ENCODE peak calls at places on chromosomes 6 and 20, in nine cellular contexts. I is LoVo; K is lung; G is stimulated activated CD4-positive, alpha-beta T cell treated with anti-CD3 and anti-CD28 coated beads, Interleukin-2, amount 100 ng/mL, for 24 hours; M is NCI-H748 treated with DMSO at 0.1 percent for 48 hours; A is OCI-LY7; H is GM04504; O is nephron progenitor cell; B is amniotic stem cell. V is an unnamed sample.

GRCh38 chr6:119333707-119334295 is 15.8 kb downstream of the MAN1A1 start:
- DNase-seq in I (peak), K (no peak), G (no peak), M (peak), A (peak), H (no peak), O (no peak), B (no peak), V (no peak)

GRCh38 chr6:24910850-24911712 is 24.7 kb downstream of the RIPOR2 start:
- DNase-seq in I (no peak), K (peak), G (peak), M (peak), A (peak), H (no peak), O (peak), B (peak), V (peak)

GRCh38 chr6:41039060-41039998 is at the start of gene UNC5CL:
- DNase-seq in I (peak), K (peak), G (peak), M (peak), A (peak), H (no peak), O (peak), B (no peak), V (no peak)

GRCh38 chr20:51128198-51128597 is 105.3 kb upstream of the KCNG1 start:
- DNase-seq in I (no peak), K (no peak), G (peak), M (no peak), A (peak), H (peak), O (no peak), B (peak), V (no peak)

GRCh38 chr6:28606424-28607391 is 81.0 kb downstream of the GPX5 start:
- DNase-seq in I (peak), K (no peak), G (peak), M (peak), A (peak), H (no peak), O (peak), B (peak), V (peak)

GRCh38 chr6:124393536-124393935 is 568.7 kb upstream of the RNF217 start:
- DNase-seq in I (no peak), K (no peak), G (no peak), M (no peak), A (no peak), H (no peak), O (no peak), B (no peak), V (no peak)

GRCh38 chr6:26576929-26577719 is 19.6 kb upstream of the ABT1 start:
- DNase-seq in I (peak), K (no peak), G (peak), M (no peak), A (no peak), H (no peak), O (peak), B (peak), V (no peak)

GRCh38 chr6:118810420-118811027 is 83.4 kb upstream of the ASF1A start:
- DNase-seq in I (no peak), K (no peak), G (peak), M (no peak), A (peak), H (no peak), O (no peak), B (no peak), V (no peak)

GRCh38 chr6:111993342-111993741 is 60.6 kb upstream of the CCN6 start:
- DNase-seq in I (no peak), K (no peak), G (no peak), M (peak), A (no peak), H (no peak), O (no peak), B (no peak), V (no peak)

GRCh38 chr20:45341939-45342862 is 6.0 kb downstream of the SDC4 start:
- DNase-seq in I (no peak), K (peak), G (no peak), M (no peak), A (no peak), H (no peak), O (peak), B (peak), V (peak)

GRCh38 chr6:45494734-45495133 is 117.0 kb upstream of the SUPT3H start:
- DNase-seq in I (no peak), K (no peak), G (no peak), M (no peak), A (no peak), H (no peak), O (no peak), B (no peak), V (no peak)

GRCh38 chr6:56938634-56939294 is 16.1 kb upstream of the BEND6 start:
- DNase-seq in I (peak), K (peak), G (peak), M (no peak), A (no peak), H (peak), O (no peak), B (peak), V (no peak)

GRCh38 chr20:35237486-35237885 is 11.0 kb downstream of the MMP24 start:
- DNase-seq in I (no peak), K (no peak), G (no peak), M (no peak), A (no peak), H (peak), O (no peak), B (no peak), V (no peak)

GRCh38 chr20:61861858-61862257 is 203.8 kb downstream of the TAF4 start:
- DNase-seq in I (no peak), K (no peak), G (no peak), M (no peak), A (no peak), H (no peak), O (no peak), B (no peak), V (no peak)

GRCh38 chr6:14924126-14925024 is 321.5 kb upstream of the JARID2 start:
- DNase-seq in I (no peak), K (no peak), G (no peak), M (peak), A (no peak), H (no peak), O (peak), B (no peak), V (no peak)

GRCh38 chr20:15061955-15062354 is 724.5 kb upstream of the FLRT3 start:
- DNase-seq in I (no peak), K (no peak), G (no peak), M (no peak), A (no peak), H (no peak), O (peak), B (no peak), V (no peak)

GRCh38 chr6:55772730-55773129 is 102.7 kb downstream of the BMP5 start:
- DNase-seq in I (no peak), K (no peak), G (no peak), M (no peak), A (no peak), H (no peak), O (no peak), B (no peak), V (no peak)

GRCh38 chr6:143232849-143233248 is 172.2 kb downstream of the AIG1 start:
- DNase-seq in I (no peak), K (peak), G (peak), M (no peak), A (peak), H (no peak), O (peak), B (no peak), V (peak)

GRCh38 chr6:10373642-10374359 is 41.1 kb downstream of the TFAP2A start:
- DNase-seq in I (peak), K (no peak), G (no peak), M (no peak), A (no peak), H (no peak), O (no peak), B (no peak), V (no peak)

GRCh38 chr20:24677626-24678328 is 208.3 kb downstream of the SYNDIG1 start:
- DNase-seq in I (no peak), K (no peak), G (no peak), M (no peak), A (no peak), H (no peak), O (no peak), B (no peak), V (peak)

V was measured in ovary.